ENCODE peak calls at places on chromosomes 11 and 22, in eight cellular contexts. V, D, B, R, J, E, W and G are unnamed samples.

GRCh38 chr11:76977791-76978190 is 56.4 kb upstream of the B3GNT6 start:
- DNase-seq in V (no peak), D (no peak), B (no peak), R (no peak), J (no peak), E (no peak), W (no peak), G (no peak)

GRCh38 chr22:50342651-50343540 is at the start of gene PPP6R2:
- DNase-seq in V (peak; percentile 73), D (peak; percentile 63), B (peak; percentile 49), R (peak; percentile 77), J (peak; percentile 63), E (peak; percentile 61), W (peak; percentile 76), G (peak; percentile 80)

GRCh38 chr11:126589492-126589803 is 234.0 kb downstream of the ST3GAL4 start:
- DNase-seq in V (no peak), D (no peak), B (no peak), R (no peak), J (no peak), E (no peak), W (no peak), G (no peak)

GRCh38 chr22:39525658-39525975 is 5.3 kb downstream of the ATF4 start:
- DNase-seq in V (no peak), D (no peak), B (no peak), R (no peak), J (no peak), E (no peak), W (no peak), G (no peak)

GRCh38 chr22:17501679-17502285 is 61.5 kb upstream of the SLC25A18 start:
- DNase-seq in V (peak; percentile 57), D (peak; percentile 83), B (no peak), R (peak; percentile 84), J (peak; percentile 44), E (peak; percentile 39), W (peak; percentile 63), G (peak; percentile 29)

GRCh38 chr11:2310073-2310785 is 8.4 kb downstream of the TSPAN32 start:
- DNase-seq in V (no peak), D (no peak), B (no peak), R (no peak), J (no peak), E (no peak), W (no peak), G (no peak)

GRCh38 chr11:2107521-2107920 is 31.7 kb downstream of the IGF2 start:
- DNase-seq in V (no peak), D (no peak), B (no peak), R (no peak), J (no peak), E (no peak), W (no peak), G (no peak)

GRCh38 chr22:16966251-16966650 is 41.8 kb downstream of the GAB4 start:
- DNase-seq in V (no peak), D (no peak), B (no peak), R (no peak), J (no peak), E (no peak), W (no peak), G (no peak)

GRCh38 chr11:128483211-128483788 is 104.1 kb downstream of the ETS1 start:
- DNase-seq in V (no peak), D (no peak), B (no peak), R (peak; percentile 32), J (peak; percentile 62), E (no peak), W (no peak), G (no peak)

GRCh38 chr11:35418847-35419712 is at the start of gene SLC1A2:
- DNase-seq in V (no peak), D (peak; percentile 88), B (no peak), R (peak; percentile 77), J (no peak), E (no peak), W (no peak), G (peak; percentile 25)

GRCh38 chr11:130691581-130691980 is 224.7 kb downstream of the SNX19 start:
- DNase-seq in V (no peak), D (no peak), B (no peak), R (no peak), J (no peak), E (no peak), W (no peak), G (no peak)

GRCh38 chr11:75626692-75627536 is 41.9 kb downstream of the MAP6 start:
- DNase-seq in V (no peak), D (peak; percentile 41), B (no peak), R (no peak), J (no peak), E (peak; percentile 30), W (no peak), G (no peak)

GRCh38 chr11:119262668-119263351 is 54.1 kb downstream of the MCAM start:
- DNase-seq in V (no peak), D (no peak), B (no peak), R (no peak), J (no peak), E (no peak), W (no peak), G (no peak)

GRCh38 chr11:205221-206001 is 1.8 kb downstream of the BET1L start:
- DNase-seq in V (no peak), D (no peak), B (no peak), R (no peak), J (no peak), E (no peak), W (no peak), G (no peak)

GRCh38 chr22:42697542-42698013 is 23.1 kb downstream of the A4GALT start:
- DNase-seq in V (no peak), D (no peak), B (no peak), R (no peak), J (peak; percentile 57), E (no peak), W (peak; percentile 29), G (no peak)

GRCh38 chr22:49299821-49300231 is 527.8 kb downstream of the BRD1 start:
- DNase-seq in V (no peak), D (no peak), B (no peak), R (no peak), J (no peak), E (no peak), W (no peak), G (no peak)

GRCh38 chr11:80155412-80156017 is 714.7 kb upstream of the TENM4 start:
- DNase-seq in V (no peak), D (peak; percentile 37), B (no peak), R (peak; percentile 7), J (peak; percentile 2), E (peak; percentile 61), W (no peak), G (no peak)

GRCh38 chr22:22479999-22480532 is 28.5 kb downstream of the ZNF280B start:
- DNase-seq in V (no peak), D (no peak), B (no peak), R (no peak), J (no peak), E (no peak), W (no peak), G (no peak)

GRCh38 chr22:39448205-39449054 is 8.4 kb upstream of the MGAT3 start:
- DNase-seq in V (no peak), D (no peak), B (no peak), R (no peak), J (no peak), E (no peak), W (no peak), G (no peak)

GRCh38 chr11:117796456-117797428 is at the start of gene DSCAML1:
- DNase-seq in V (peak; percentile 52), D (peak; percentile 76), B (no peak), R (peak; percentile 74), J (no peak), E (no peak), W (no peak), G (no peak)

GRCh38 chr11:68314203-68314885 is 2.0 kb downstream of the LRP5 start:
- DNase-seq in V (no peak), D (peak; percentile 35), B (no peak), R (no peak), J (no peak), E (no peak), W (no peak), G (no peak)

GRCh38 chr22:19673660-19674059 is 40.6 kb upstream of the SEPTIN5 start:
- DNase-seq in V (no peak), D (no peak), B (no peak), R (no peak), J (no peak), E (no peak), W (no peak), G (no peak)

GRCh38 chr22:44201556-44202129 is 20.9 kb downstream of the PARVG start:
- DNase-seq in V (no peak), D (no peak), B (no peak), R (no peak), J (no peak), E (no peak), W (no peak), G (no peak)

GRCh38 chr11:102544594-102544993 is 14.0 kb upstream of the MMP7 start:
- DNase-seq in V (no peak), D (no peak), B (no peak), R (no peak), J (no peak), E (no peak), W (no peak), G (no peak)

GRCh38 chr11:877565-877964 is 33.0 kb downstream of the CHID1 start:
- DNase-seq in V (no peak), D (peak; percentile 31), B (no peak), R (no peak), J (no peak), E (no peak), W (no peak), G (no peak)